ENCODE peak calls at places on chromosomes 5 and 9, in five cellular contexts. One of them, this sample, is unnamed.

GRCh38 chr9:16884952-16885513 is 14.6 kb upstream of the BNC2 start:
- DNase-seq in psoas muscle: no peak
- DNase-seq in SK-N-MC: no peak
- DNase-seq in amniotic stem cell: no peak
- DNase-seq in lung microvascular endothelial cell: peak
- DNase-seq in this sample: no peak

GRCh38 chr9:14279671-14280070 is 34.3 kb downstream of the NFIB start:
- DNase-seq in lung microvascular endothelial cell: no peak
- DNase-seq in psoas muscle: no peak
- DNase-seq in amniotic stem cell: no peak
- DNase-seq in SK-N-MC: no peak
- DNase-seq in this sample: no peak

GRCh38 chr5:126354012-126354856 is 69.0 kb upstream of the GRAMD2B start:
- DNase-seq in SK-N-MC: peak
- DNase-seq in amniotic stem cell: peak
- DNase-seq in lung microvascular endothelial cell: peak
- DNase-seq in psoas muscle: no peak
- DNase-seq in this sample: no peak

GRCh38 chr5:98635631-98636030 is 137.8 kb upstream of the RGMB start:
- DNase-seq in lung microvascular endothelial cell: peak
- DNase-seq in psoas muscle: no peak
- DNase-seq in amniotic stem cell: no peak
- DNase-seq in SK-N-MC: no peak
- DNase-seq in this sample: no peak

GRCh38 chr5:68652507-68652906 is 437.0 kb downstream of the PIK3R1 start:
- DNase-seq in lung microvascular endothelial cell: no peak
- DNase-seq in amniotic stem cell: no peak
- DNase-seq in psoas muscle: no peak
- DNase-seq in SK-N-MC: no peak
- DNase-seq in this sample: no peak

GRCh38 chr9:19552282-19552681 is 143.5 kb downstream of the ACER2 start:
- DNase-seq in SK-N-MC: no peak
- DNase-seq in lung microvascular endothelial cell: no peak
- DNase-seq in amniotic stem cell: no peak
- DNase-seq in psoas muscle: no peak
- DNase-seq in this sample: no peak

GRCh38 chr5:54704341-54704740 is 186.8 kb downstream of the SNX18 start:
- DNase-seq in psoas muscle: no peak
- DNase-seq in SK-N-MC: no peak
- DNase-seq in amniotic stem cell: no peak
- DNase-seq in lung microvascular endothelial cell: no peak
- DNase-seq in this sample: no peak

GRCh38 chr9:90499741-90500140 is 142.9 kb downstream of the DIRAS2 start:
- DNase-seq in psoas muscle: no peak
- DNase-seq in amniotic stem cell: no peak
- DNase-seq in SK-N-MC: no peak
- DNase-seq in lung microvascular endothelial cell: no peak
- DNase-seq in this sample: no peak

GRCh38 chr5:68730220-68731010 is 363.4 kb upstream of the SLC30A5 start:
- DNase-seq in lung microvascular endothelial cell: peak
- DNase-seq in amniotic stem cell: peak
- DNase-seq in SK-N-MC: peak
- DNase-seq in psoas muscle: no peak
- DNase-seq in this sample: no peak

GRCh38 chr5:115321309-115321708 is 24.9 kb upstream of the CCDC112 start:
- DNase-seq in psoas muscle: no peak
- DNase-seq in lung microvascular endothelial cell: peak
- DNase-seq in amniotic stem cell: no peak
- DNase-seq in SK-N-MC: no peak
- DNase-seq in this sample: no peak

GRCh38 chr9:112337547-112337946 is 4.1 kb upstream of the PTBP3 start:
- DNase-seq in amniotic stem cell: no peak
- DNase-seq in psoas muscle: no peak
- DNase-seq in SK-N-MC: no peak
- DNase-seq in lung microvascular endothelial cell: no peak
- DNase-seq in this sample: no peak

GRCh38 chr5:39941436-39941835 is 516.7 kb upstream of the DAB2 start:
- DNase-seq in psoas muscle: no peak
- DNase-seq in SK-N-MC: no peak
- DNase-seq in lung microvascular endothelial cell: no peak
- DNase-seq in amniotic stem cell: no peak
- DNase-seq in this sample: no peak

GRCh38 chr5:133321833-133322420 is 270.1 kb downstream of the HSPA4 start:
- DNase-seq in SK-N-MC: no peak
- DNase-seq in amniotic stem cell: no peak
- DNase-seq in lung microvascular endothelial cell: no peak
- DNase-seq in psoas muscle: no peak
- DNase-seq in this sample: no peak

GRCh38 chr9:84271004-84271886 is 69.3 kb downstream of the SLC28A3 start:
- DNase-seq in lung microvascular endothelial cell: peak
- DNase-seq in psoas muscle: peak
- DNase-seq in SK-N-MC: peak
- DNase-seq in amniotic stem cell: peak
- DNase-seq in this sample: no peak

GRCh38 chr9:132937463-132937901 is 6.9 kb downstream of the TSC1 start:
- DNase-seq in SK-N-MC: no peak
- DNase-seq in lung microvascular endothelial cell: peak
- DNase-seq in psoas muscle: no peak
- DNase-seq in amniotic stem cell: no peak
- DNase-seq in this sample: no peak

GRCh38 chr9:83336696-83337095 is 201.5 kb downstream of the FRMD3 start:
- DNase-seq in SK-N-MC: no peak
- DNase-seq in lung microvascular endothelial cell: no peak
- DNase-seq in psoas muscle: no peak
- DNase-seq in amniotic stem cell: no peak
- DNase-seq in this sample: no peak

GRCh38 chr5:89273289-89273688 is 390.3 kb upstream of the MEF2C start:
- DNase-seq in psoas muscle: no peak
- DNase-seq in amniotic stem cell: no peak
- DNase-seq in lung microvascular endothelial cell: no peak
- DNase-seq in SK-N-MC: no peak
- DNase-seq in this sample: no peak

GRCh38 chr5:33588654-33589372 is 148.0 kb downstream of the TARS1 start:
- DNase-seq in SK-N-MC: no peak
- DNase-seq in amniotic stem cell: no peak
- DNase-seq in lung microvascular endothelial cell: peak
- DNase-seq in psoas muscle: no peak
- DNase-seq in this sample: no peak

GRCh38 chr5:153792305-153792704 is 246.4 kb downstream of the FAM114A2 start:
- DNase-seq in lung microvascular endothelial cell: no peak
- DNase-seq in SK-N-MC: no peak
- DNase-seq in psoas muscle: no peak
- DNase-seq in amniotic stem cell: no peak
- DNase-seq in this sample: no peak

GRCh38 chr9:124791106-124791505 is 14.2 kb downstream of the OLFML2A start:
- DNase-seq in psoas muscle: no peak
- DNase-seq in amniotic stem cell: no peak
- DNase-seq in SK-N-MC: no peak
- DNase-seq in lung microvascular endothelial cell: no peak
- DNase-seq in this sample: no peak

GRCh38 chr5:27318701-27319100 is 280.3 kb upstream of the CDH9 start:
- DNase-seq in lung microvascular endothelial cell: no peak
- DNase-seq in psoas muscle: no peak
- DNase-seq in SK-N-MC: no peak
- DNase-seq in amniotic stem cell: no peak
- DNase-seq in this sample: no peak

GRCh38 chr9:40926404-40927259 is 201.8 kb downstream of the FOXD4L6 start:
- DNase-seq in psoas muscle: no peak
- DNase-seq in SK-N-MC: no peak
- DNase-seq in amniotic stem cell: no peak
- DNase-seq in lung microvascular endothelial cell: peak
- DNase-seq in this sample: no peak

GRCh38 chr9:98222885-98223640 is 30.6 kb upstream of the CORO2A start:
- DNase-seq in SK-N-MC: no peak
- DNase-seq in psoas muscle: no peak
- DNase-seq in lung microvascular endothelial cell: peak
- DNase-seq in amniotic stem cell: peak
- DNase-seq in this sample: peak

GRCh38 chr9:131627846-131628820 is 82.8 kb downstream of the PRRT1B start:
- DNase-seq in psoas muscle: peak
- DNase-seq in amniotic stem cell: no peak
- DNase-seq in lung microvascular endothelial cell: no peak
- DNase-seq in SK-N-MC: no peak
- DNase-seq in this sample: no peak

GRCh38 chr9:79220666-79221065 is 351.1 kb upstream of the TLE4 start:
- DNase-seq in amniotic stem cell: no peak
- DNase-seq in lung microvascular endothelial cell: peak
- DNase-seq in psoas muscle: no peak
- DNase-seq in SK-N-MC: no peak
- DNase-seq in this sample: no peak

GRCh38 chr5:14762568-14763216 is 98.2 kb downstream of the OTULIN start:
- DNase-seq in psoas muscle: no peak
- DNase-seq in amniotic stem cell: no peak
- DNase-seq in lung microvascular endothelial cell: no peak
- DNase-seq in SK-N-MC: no peak
- DNase-seq in this sample: no peak

GRCh38 chr9:14910178-14910805 is at the start of gene FREM1:
- DNase-seq in amniotic stem cell: no peak
- DNase-seq in psoas muscle: peak
- DNase-seq in SK-N-MC: no peak
- DNase-seq in lung microvascular endothelial cell: no peak
- DNase-seq in this sample: no peak

GRCh38 chr9:117104972-117105495 is 309.8 kb downstream of the ASTN2 start:
- DNase-seq in psoas muscle: no peak
- DNase-seq in lung microvascular endothelial cell: no peak
- DNase-seq in SK-N-MC: no peak
- DNase-seq in amniotic stem cell: no peak
- DNase-seq in this sample: no peak

GRCh38 chr9:91825422-91825821 is 124.6 kb downstream of the ROR2 start:
- DNase-seq in psoas muscle: peak
- DNase-seq in SK-N-MC: no peak
- DNase-seq in amniotic stem cell: no peak
- DNase-seq in lung microvascular endothelial cell: no peak
- DNase-seq in this sample: no peak

GRCh38 chr9:78074385-78075291 is 43.0 kb upstream of the GNAQ start:
- DNase-seq in SK-N-MC: no peak
- DNase-seq in amniotic stem cell: no peak
- DNase-seq in lung microvascular endothelial cell: peak
- DNase-seq in psoas muscle: no peak
- DNase-seq in this sample: no peak

GRCh38 chr9:20622330-20623020 is at the start of gene MLLT3:
- DNase-seq in psoas muscle: peak
- DNase-seq in amniotic stem cell: peak
- DNase-seq in SK-N-MC: peak
- DNase-seq in lung microvascular endothelial cell: peak
- DNase-seq in this sample: peak

GRCh38 chr9:2208465-2208864 is 193.3 kb downstream of the SMARCA2 start:
- DNase-seq in lung microvascular endothelial cell: no peak
- DNase-seq in SK-N-MC: no peak
- DNase-seq in psoas muscle: no peak
- DNase-seq in amniotic stem cell: no peak
- DNase-seq in this sample: no peak

GRCh38 chr5:27377626-27378025 is 339.2 kb upstream of the CDH9 start:
- DNase-seq in lung microvascular endothelial cell: no peak
- DNase-seq in psoas muscle: no peak
- DNase-seq in SK-N-MC: no peak
- DNase-seq in amniotic stem cell: no peak
- DNase-seq in this sample: no peak